ENCODE peak calls at places on chromosome 19, in ten cellular contexts. R, V, W, H, P, A, C, X, E and G are unnamed samples.

GRCh38 chr19:57171551-57172081 is 4.3 kb upstream of the DUXA start:
- DNase-seq in E (peak), R (no peak), P (no peak), H (no peak), C (no peak), W (peak), V (no peak), X (peak), A (peak), G (peak)

GRCh38 chr19:16233836-16234551 is 36.3 kb downstream of the AP1M1 start:
- DNase-seq in A (no peak), E (no peak), R (no peak), V (no peak), C (no peak), W (no peak), H (no peak), X (no peak), P (no peak), G (no peak)

GRCh38 chr19:1068111-1069001 is 1.4 kb downstream of the ARHGAP45 start:
- DNase-seq in A (no peak), C (no peak), P (no peak), W (no peak), E (no peak), V (no peak), R (peak), H (no peak), X (no peak), G (no peak)

GRCh38 chr19:11964858-11965645 is at the start of gene ZNF763:
- DNase-seq in R (peak), P (peak), H (peak), C (no peak), A (peak), X (peak), E (peak), V (peak), W (peak), G (peak)

GRCh38 chr19:7830823-7831222 is 805 bp downstream of the EVI5L start:
- DNase-seq in V (no peak), P (no peak), E (no peak), H (no peak), W (no peak), R (no peak), C (no peak), X (no peak), A (no peak), G (no peak)

GRCh38 chr19:3109491-3109890 is 15.3 kb downstream of the GNA11 start:
- DNase-seq in R (no peak), C (no peak), A (no peak), V (no peak), P (no peak), W (no peak), E (no peak), X (no peak), H (no peak), G (no peak)

GRCh38 chr19:1373534-1374249 is 10.0 kb upstream of the NDUFS7 start:
- DNase-seq in P (no peak), R (no peak), A (no peak), C (no peak), W (no peak), V (no peak), H (no peak), X (peak), E (no peak), G (no peak)

GRCh38 chr19:12872941-12873890 is 8.0 kb downstream of the DNASE2 start:
- DNase-seq in E (peak), P (peak), W (no peak), C (no peak), V (no peak), R (peak), A (peak), X (no peak), H (no peak), G (peak)

GRCh38 chr19:50798943-50799851 is 9.0 kb downstream of the ACP4 start:
- DNase-seq in V (no peak), C (no peak), A (no peak), W (no peak), E (no peak), X (no peak), P (no peak), R (no peak), H (no peak), G (no peak)

GRCh38 chr19:19113040-19113541 is 25.2 kb downstream of the TMEM161A start:
- DNase-seq in X (peak), H (peak), W (no peak), C (no peak), P (no peak), V (no peak), A (peak), E (no peak), R (peak), G (peak)

GRCh38 chr19:35822579-35822978 is 9.9 kb upstream of the PRODH2 start:
- DNase-seq in H (no peak), A (no peak), W (no peak), V (no peak), E (no peak), R (no peak), P (no peak), C (no peak), X (no peak), G (no peak)

GRCh38 chr19:9165256-9165655 is 13.5 kb upstream of the OR7D2 start:
- DNase-seq in E (no peak), W (no peak), R (no peak), P (no peak), H (no peak), V (no peak), C (no peak), A (no peak), X (no peak), G (no peak)

GRCh38 chr19:18636969-18637629 is at the start of gene KLHL26:
- DNase-seq in X (no peak), V (no peak), P (no peak), C (no peak), H (no peak), R (no peak), E (peak), A (no peak), W (no peak), G (no peak)

GRCh38 chr19:13398780-13399726 is 107.2 kb downstream of the CACNA1A start:
- DNase-seq in P (no peak), C (no peak), V (no peak), A (no peak), E (no peak), R (no peak), H (no peak), X (no peak), W (no peak), G (no peak)

GRCh38 chr19:6768236-6768785 is 1.1 kb upstream of the SH2D3A start:
- DNase-seq in H (no peak), W (no peak), R (peak), E (no peak), C (no peak), X (no peak), V (no peak), A (no peak), P (no peak), G (no peak)

GRCh38 chr19:15595069-15595468 is 19.9 kb upstream of the CYP4F8 start:
- DNase-seq in E (no peak), C (no peak), H (no peak), A (no peak), X (no peak), V (no peak), R (no peak), W (no peak), P (no peak), G (no peak)

GRCh38 chr19:57779220-57779845 is 9.9 kb downstream of the ZNF586 start:
- DNase-seq in A (no peak), P (no peak), E (no peak), W (no peak), V (no peak), H (no peak), R (no peak), C (no peak), X (no peak), G (no peak)

GRCh38 chr19:56712609-56713008 is 41.1 kb upstream of the ZNF835 start:
- DNase-seq in A (no peak), R (no peak), V (no peak), C (no peak), P (no peak), E (no peak), W (no peak), X (no peak), H (peak), G (no peak)

GRCh38 chr19:10111405-10111811 is at the start of gene P2RY11:
- DNase-seq in R (peak), X (no peak), W (peak), P (no peak), E (peak), H (no peak), V (peak), C (no peak), A (no peak), G (no peak)

GRCh38 chr19:3194063-3194702 is 8.5 kb downstream of the NCLN start:
- DNase-seq in H (no peak), X (no peak), C (no peak), W (no peak), P (no peak), E (no peak), R (no peak), V (no peak), A (no peak), G (no peak)